ENCODE peak calls at places on chromosomes 4 and X, in eight cellular contexts. M is central memory CD4-positive, alpha-beta T cell; A is tibial nerve; P is right cardiac atrium; K is posterior cingulate gyrus; Y is NCI-H1105 treated with DMSO at 0.1 percent for 48 hours; W is Caki2; Q is activated CD4-positive, alpha-beta T cell treated with anti-CD3 and anti-CD28 coated beads for 36 hours. C is an unnamed sample.
A peak's percentile ranks its signal among the peaks of the same experiment; 100 is the strongest.

GRCh38 chr4:6983500-6984142 is 59.6 kb upstream of the TADA2B start:
- DNase-seq in M (no peak), A (no peak), P (no peak), K (no peak), Y (no peak), W (no peak), Q (no peak), C (no peak)

GRCh38 chr4:91984466-91984865 is 319.3 kb upstream of the GRID2 start:
- DNase-seq in M (no peak), A (no peak), P (no peak), K (no peak), Y (no peak), W (no peak), Q (no peak), C (no peak)

GRCh38 chr4:156642161-156642560 is 329.4 kb downstream of the PDGFC start:
- DNase-seq in M (no peak), A (no peak), P (no peak), K (no peak), Y (no peak), W (no peak), Q (peak; percentile 2), C (no peak)

GRCh38 chr4:129446074-129446473 is 350.1 kb downstream of the C4orf33 start:
- DNase-seq in M (no peak), A (no peak), P (no peak), K (no peak), Y (no peak), W (no peak), Q (no peak), C (no peak)

GRCh38 chrX:153862369-153863250 is 23.4 kb downstream of the L1CAM start:
- DNase-seq in M (no peak), A (no peak), P (no peak), K (no peak), Y (no peak), W (no peak), Q (no peak), C (no peak)

GRCh38 chrX:131763674-131764073 is 219.8 kb downstream of the OR13H1 start:
- DNase-seq in M (peak; percentile 86), A (no peak), P (peak; percentile 76), K (no peak), Y (no peak), W (no peak), Q (no peak), C (no peak)

GRCh38 chr4:35151816-35152572 is 1092.3 kb downstream of the ARAP2 start:
- DNase-seq in M (no peak), A (no peak), P (no peak), K (no peak), Y (no peak), W (no peak), Q (peak; percentile 18), C (no peak)

GRCh38 chr4:71659979-71660378 is 123.9 kb downstream of the GC start:
- DNase-seq in M (no peak), A (no peak), P (no peak), K (no peak), Y (no peak), W (no peak), Q (no peak), C (no peak)

GRCh38 chr4:29082684-29083083 is 1637.5 kb upstream of the PCDH7 start:
- DNase-seq in M (no peak), A (no peak), P (no peak), K (no peak), Y (no peak), W (no peak), Q (no peak), C (no peak)

GRCh38 chr4:105548483-105548882 is 3.9 kb upstream of the ARHGEF38 start:
- DNase-seq in M (no peak), A (no peak), P (no peak), K (no peak), Y (no peak), W (peak; percentile 24), Q (no peak), C (no peak)

C was measured in amygdala.